ENCODE peak calls at places on chromosomes 13 and 19, in nine cellular contexts. M is CD8-positive, alpha-beta T cell; P is cardiac fibroblast; L is RWPE1; D is Peyer's patch; N is brain microvascular endothelial cell; B is CD4-positive, alpha-beta T cell; A is mesothelial cell of epicardium; W is osteocyte. R is an unnamed sample.

GRCh38 chr19:18741566-18742121 is 49.5 kb downstream of the COMP start:
- DNase-seq in M (no peak), P (no peak), L (no peak), D (no peak), N (no peak), B (no peak), A (no peak), W (no peak), R (peak)

GRCh38 chr13:81171065-81171647 is 830.2 kb upstream of the SPRY2 start:
- DNase-seq in M (no peak), P (peak), L (peak), D (no peak), N (no peak), B (no peak), A (no peak), W (no peak), R (no peak)

GRCh38 chr19:14175351-14175792 is 30.6 kb downstream of the ADGRL1 start:
- DNase-seq in M (no peak), P (no peak), L (no peak), D (no peak), N (no peak), B (no peak), A (no peak), W (no peak), R (no peak)

GRCh38 chr19:41189425-41190065 is 3.5 kb upstream of the CYP2S1 start:
- DNase-seq in M (no peak), P (no peak), L (no peak), D (no peak), N (no peak), B (no peak), A (no peak), W (no peak), R (no peak)

GRCh38 chr13:93080587-93080986 is 146.0 kb upstream of the GPC6 start:
- DNase-seq in M (no peak), P (peak), L (no peak), D (no peak), N (peak), B (no peak), A (no peak), W (no peak), R (no peak)

GRCh38 chr19:39110263-39110967 is 15.2 kb upstream of the PAK4 start:
- DNase-seq in M (peak), P (peak), L (peak), D (peak), N (no peak), B (peak), A (no peak), W (no peak), R (no peak)

GRCh38 chr13:37277007-37277406 is 171.5 kb upstream of the CSNK1A1L start:
- DNase-seq in M (no peak), P (no peak), L (no peak), D (no peak), N (no peak), B (no peak), A (no peak), W (no peak), R (no peak)

GRCh38 chr19:29795461-29795860 is 16.3 kb upstream of the CCNE1 start:
- DNase-seq in M (no peak), P (no peak), L (no peak), D (no peak), N (no peak), B (no peak), A (no peak), W (no peak), R (peak)

GRCh38 chr13:109703250-109703649 is 83.1 kb downstream of the IRS2 start:
- DNase-seq in M (no peak), P (no peak), L (no peak), D (no peak), N (no peak), B (no peak), A (no peak), W (no peak), R (no peak)

GRCh38 chr19:34662919-34663318 is 14.0 kb downstream of the SCGB2B2 start:
- DNase-seq in M (no peak), P (peak), L (peak), D (peak), N (no peak), B (no peak), A (no peak), W (no peak), R (no peak)

GRCh38 chr19:943551-944170 is 17.8 kb downstream of the ARID3A start:
- DNase-seq in M (no peak), P (no peak), L (no peak), D (no peak), N (no peak), B (no peak), A (no peak), W (no peak), R (no peak)

GRCh38 chr19:10431943-10432735 is 11.8 kb downstream of the PDE4A start:
- DNase-seq in M (peak), P (peak), L (no peak), D (peak), N (no peak), B (peak), A (no peak), W (no peak), R (no peak)

GRCh38 chr13:112252744-112253590 is 123.2 kb upstream of the SPACA7 start:
- DNase-seq in M (no peak), P (no peak), L (no peak), D (no peak), N (no peak), B (no peak), A (no peak), W (peak), R (no peak)

GRCh38 chr19:47507924-47508553 is 6.8 kb downstream of the NAPA start:
- DNase-seq in M (no peak), P (no peak), L (no peak), D (no peak), N (no peak), B (no peak), A (no peak), W (no peak), R (no peak)

GRCh38 chr13:95677564-95678386 is 836 bp downstream of the DNAJC3 start:
- DNase-seq in M (no peak), P (peak), L (peak), D (peak), N (no peak), B (no peak), A (no peak), W (no peak), R (peak)

GRCh38 chr19:20923077-20923871 is at the start of gene ZNF85:
- DNase-seq in M (peak), P (peak), L (peak), D (peak), N (peak), B (peak), A (peak), W (peak), R (peak)
- TF ChIP-seq CTCF in M (no peak), P (no peak), L (no peak), D (no peak), N (no peak), B (no peak), A (no peak), W (no peak), R (peak)

DNA sequence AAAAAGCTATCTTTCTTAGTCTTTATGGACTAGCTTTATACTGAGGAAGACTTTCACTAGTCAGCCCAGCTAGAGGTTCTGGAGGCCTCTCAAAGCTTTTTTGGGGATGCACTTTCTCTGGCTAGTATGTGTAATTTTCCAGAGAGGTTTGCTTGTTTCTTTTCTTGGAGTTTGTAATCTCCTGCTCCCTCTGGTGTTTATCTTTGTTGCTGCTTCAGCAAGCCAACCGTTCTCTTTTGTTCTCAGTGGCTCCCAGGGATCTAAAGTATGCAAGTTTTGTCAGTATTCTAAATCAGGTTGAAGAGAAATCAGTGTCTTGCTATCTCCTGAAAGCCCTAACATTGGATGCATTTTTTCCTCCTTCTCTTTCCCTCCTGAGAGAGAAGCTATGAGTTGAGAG is 121.1 kb upstream of the MYO16 start:
- DNase-seq in M (no peak), P (peak), L (peak), D (no peak), N (peak), B (no peak), A (no peak), W (no peak), R (no peak)
- TF ChIP-seq CTCF in M (no peak), P (peak), L (peak), D (no peak), N (peak), B (peak), A (no peak), W (peak), R (peak)

DNA sequence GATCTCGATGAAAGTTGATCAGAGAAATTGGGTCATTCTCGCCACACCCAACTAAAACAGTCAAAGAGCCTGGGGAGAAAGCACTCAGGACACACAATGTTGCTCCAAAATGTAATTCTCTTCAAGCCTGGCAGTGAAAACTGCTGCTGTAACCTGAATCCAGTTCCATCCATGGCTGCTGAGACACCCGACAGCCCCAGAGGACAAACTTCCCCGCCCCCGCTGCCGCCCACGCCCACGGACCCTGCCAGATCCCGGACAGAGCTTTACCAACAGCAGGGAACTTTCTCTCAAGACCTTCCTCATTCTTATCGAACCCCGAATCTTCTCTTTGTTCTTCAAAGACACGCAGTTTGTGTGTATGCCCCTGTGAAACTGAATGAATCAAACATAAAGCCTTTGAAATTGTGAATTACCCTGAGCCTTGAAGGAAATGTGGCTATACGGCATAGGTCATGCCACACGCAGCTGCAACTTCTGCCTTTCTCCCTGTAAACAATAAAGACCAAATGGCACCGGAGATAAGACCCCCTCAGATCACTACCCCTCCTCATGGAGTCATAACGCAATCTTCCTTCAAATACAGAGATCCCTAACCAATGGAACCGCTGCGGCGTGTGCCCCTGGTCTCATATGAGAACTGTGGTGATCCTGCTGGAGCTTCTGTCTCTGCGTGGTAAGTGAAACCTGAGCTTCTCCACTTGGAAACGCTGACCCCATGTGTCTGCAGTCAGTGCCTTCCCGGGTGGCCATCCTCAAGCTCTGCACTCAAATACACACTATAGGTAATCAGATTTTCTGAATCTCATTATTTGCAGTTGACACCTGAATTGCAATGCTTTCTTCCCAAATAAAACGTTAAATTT is 4.8 kb upstream of the LAMP1 start:
- DNase-seq in M (no peak), P (peak), L (no peak), D (no peak), N (no peak), B (no peak), A (no peak), W (no peak), R (no peak)
- TF ChIP-seq CTCF in M (no peak), P (no peak), L (no peak), D (no peak), N (no peak), B (no peak), A (no peak), W (no peak), R (no peak)

DNA sequence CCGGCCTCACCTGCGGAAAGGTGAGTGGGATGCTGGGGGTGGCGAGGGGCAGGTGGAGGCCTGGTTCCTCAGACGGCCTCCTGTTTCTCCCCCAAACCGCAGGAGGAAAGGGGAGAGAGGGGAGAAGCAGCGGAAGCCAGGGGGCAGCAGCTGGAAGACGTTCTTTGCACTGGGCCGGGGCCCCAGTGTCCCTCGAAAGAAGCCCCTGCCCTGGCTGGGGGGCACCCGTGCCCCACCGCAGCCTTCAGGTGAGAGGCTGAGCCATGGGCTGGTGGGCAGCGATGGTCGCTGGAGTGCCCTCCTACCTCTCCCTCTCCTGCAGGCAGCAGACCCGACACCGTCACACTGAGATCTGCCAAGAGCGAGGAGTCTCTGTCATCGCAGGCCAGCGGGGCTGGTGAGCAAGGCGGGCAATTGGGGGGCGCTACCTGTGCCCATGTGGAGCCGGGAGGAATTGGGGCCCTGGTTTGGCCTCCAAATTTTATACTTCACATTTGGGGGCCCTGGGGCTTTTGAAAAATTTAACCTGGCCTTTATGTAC is 9.8 kb downstream of the ARHGAP33 start:
- DNase-seq in M (no peak), P (no peak), L (no peak), D (no peak), N (no peak), B (no peak), A (no peak), W (no peak), R (no peak)
- TF ChIP-seq CTCF in M (no peak), P (no peak), L (no peak), D (no peak), N (no peak), B (no peak), A (no peak), W (no peak), R (no peak)

GRCh38 chr13:76038920-76039716 is 403.0 kb downstream of the LMO7 start:
- DNase-seq in M (no peak), P (no peak), L (no peak), D (no peak), N (no peak), B (no peak), A (no peak), W (no peak), R (no peak)
- TF ChIP-seq CTCF in M (no peak), P (no peak), L (no peak), D (no peak), N (peak), B (no peak), A (no peak), W (no peak), R (no peak)

R was measured in chondrocyte.